ENCODE peak calls at places on chromosomes 4 and X, in seven cellular contexts. One of them, this sample, is unnamed.

GRCh38 chr4:169238445-169238844 is 32.3 kb downstream of the SH3RF1 start:
- DNase-seq in H1: no peak
- DNase-seq in SK-N-SH: no peak
- DNase-seq in GM12878: no peak
- DNase-seq in GM12892: no peak
- DNase-seq in K562: no peak
- DNase-seq in HepG2: no peak
- DNase-seq in this sample: no peak

GRCh38 chrX:14630724-14631123 is 101.4 kb downstream of the GLRA2 start:
- DNase-seq in H1: no peak
- DNase-seq in SK-N-SH: no peak
- DNase-seq in GM12878: no peak
- DNase-seq in GM12892: no peak
- DNase-seq in K562: no peak
- DNase-seq in HepG2: no peak
- DNase-seq in this sample: no peak

GRCh38 chr4:113901994-113902787 is 77.3 kb downstream of the ARSJ start:
- DNase-seq in H1: no peak
- DNase-seq in SK-N-SH: no peak
- DNase-seq in GM12878: no peak
- DNase-seq in GM12892: no peak
- DNase-seq in K562: no peak
- DNase-seq in HepG2: peak
- DNase-seq in this sample: no peak

GRCh38 chrX:14920196-14920595 is 47.0 kb downstream of the MOSPD2 start:
- DNase-seq in H1: no peak
- DNase-seq in SK-N-SH: no peak
- DNase-seq in GM12878: no peak
- DNase-seq in GM12892: no peak
- DNase-seq in K562: no peak
- DNase-seq in HepG2: no peak
- DNase-seq in this sample: no peak

GRCh38 chrX:111447298-111447697 is 35.3 kb upstream of the DCX start:
- DNase-seq in H1: no peak
- DNase-seq in SK-N-SH: peak
- DNase-seq in GM12878: no peak
- DNase-seq in GM12892: no peak
- DNase-seq in K562: peak
- DNase-seq in HepG2: peak
- DNase-seq in this sample: no peak

GRCh38 chr4:1523907-1524636 is 117.8 kb upstream of the NKX1-1 start:
- DNase-seq in H1: no peak
- DNase-seq in SK-N-SH: no peak
- DNase-seq in GM12878: no peak
- DNase-seq in GM12892: no peak
- DNase-seq in K562: no peak
- DNase-seq in HepG2: no peak
- DNase-seq in this sample: no peak

GRCh38 chr4:121800961-121801714 is at the start of gene EXOSC9:
- DNase-seq in H1: peak
- DNase-seq in SK-N-SH: peak
- DNase-seq in GM12878: peak
- DNase-seq in GM12892: peak
- DNase-seq in K562: peak
- DNase-seq in HepG2: peak
- DNase-seq in this sample: peak

GRCh38 chr4:77073106-77073858 is 2.5 kb downstream of the CCNI start:
- DNase-seq in H1: no peak
- DNase-seq in SK-N-SH: no peak
- DNase-seq in GM12878: no peak
- DNase-seq in GM12892: no peak
- DNase-seq in K562: no peak
- DNase-seq in HepG2: no peak
- DNase-seq in this sample: no peak

GRCh38 chrX:1928805-1929204 is 313.9 kb downstream of the ASMT start:
- DNase-seq in H1: peak
- DNase-seq in SK-N-SH: no peak
- DNase-seq in GM12878: no peak
- DNase-seq in GM12892: no peak
- DNase-seq in K562: no peak
- DNase-seq in HepG2: no peak
- DNase-seq in this sample: no peak

GRCh38 chrX:47283015-47283771 is 50.4 kb downstream of the USP11 start:
- DNase-seq in H1: no peak
- DNase-seq in SK-N-SH: peak
- DNase-seq in GM12878: no peak
- DNase-seq in GM12892: no peak
- DNase-seq in K562: peak
- DNase-seq in HepG2: peak
- DNase-seq in this sample: no peak

GRCh38 chrX:34585561-34585960 is 71.5 kb downstream of the TMEM47 start:
- DNase-seq in H1: no peak
- DNase-seq in SK-N-SH: no peak
- DNase-seq in GM12878: no peak
- DNase-seq in GM12892: no peak
- DNase-seq in K562: no peak
- DNase-seq in HepG2: no peak
- DNase-seq in this sample: no peak

GRCh38 chr4:3406021-3406420 is 35.7 kb upstream of the HGFAC start:
- DNase-seq in H1: no peak
- DNase-seq in SK-N-SH: no peak
- DNase-seq in GM12878: no peak
- DNase-seq in GM12892: no peak
- DNase-seq in K562: no peak
- DNase-seq in HepG2: no peak
- DNase-seq in this sample: no peak

GRCh38 chr4:8242782-8243556 is 26.6 kb upstream of the HTRA3 start:
- DNase-seq in H1: no peak
- DNase-seq in SK-N-SH: no peak
- DNase-seq in GM12878: no peak
- DNase-seq in GM12892: no peak
- DNase-seq in K562: peak
- DNase-seq in HepG2: no peak
- DNase-seq in this sample: no peak

GRCh38 chr4:134328741-134329140 is 127.2 kb upstream of the PABPC4L start:
- DNase-seq in H1: no peak
- DNase-seq in SK-N-SH: no peak
- DNase-seq in GM12878: no peak
- DNase-seq in GM12892: no peak
- DNase-seq in K562: peak
- DNase-seq in HepG2: no peak
- DNase-seq in this sample: no peak

GRCh38 chr4:123055943-123056342 is 133.5 kb upstream of the NUDT6 start:
- DNase-seq in H1: no peak
- DNase-seq in SK-N-SH: no peak
- DNase-seq in GM12878: no peak
- DNase-seq in GM12892: no peak
- DNase-seq in K562: no peak
- DNase-seq in HepG2: no peak
- DNase-seq in this sample: no peak

GRCh38 chr4:161573836-161574235 is 590.0 kb downstream of the FSTL5 start:
- DNase-seq in H1: no peak
- DNase-seq in SK-N-SH: no peak
- DNase-seq in GM12878: no peak
- DNase-seq in GM12892: no peak
- DNase-seq in K562: no peak
- DNase-seq in HepG2: no peak
- DNase-seq in this sample: no peak

GRCh38 chrX:16785247-16786138 is 773 bp upstream of the TXLNG start:
- DNase-seq in H1: no peak
- DNase-seq in SK-N-SH: peak
- DNase-seq in GM12878: no peak
- DNase-seq in GM12892: no peak
- DNase-seq in K562: no peak
- DNase-seq in HepG2: no peak
- DNase-seq in this sample: no peak

GRCh38 chr4:137609693-137610450 is 77.6 kb upstream of the PCDH18 start:
- DNase-seq in H1: no peak
- DNase-seq in SK-N-SH: no peak
- DNase-seq in GM12878: no peak
- DNase-seq in GM12892: no peak
- DNase-seq in K562: no peak
- DNase-seq in HepG2: no peak
- DNase-seq in this sample: no peak

GRCh38 chrX:18696653-18697052 is 10.8 kb upstream of the PPEF1 start:
- DNase-seq in H1: no peak
- DNase-seq in SK-N-SH: no peak
- DNase-seq in GM12878: no peak
- DNase-seq in GM12892: no peak
- DNase-seq in K562: no peak
- DNase-seq in HepG2: no peak
- DNase-seq in this sample: no peak

GRCh38 chrX:18698762-18699650 is 8.4 kb upstream of the PPEF1 start:
- DNase-seq in H1: no peak
- DNase-seq in SK-N-SH: no peak
- DNase-seq in GM12878: no peak
- DNase-seq in GM12892: no peak
- DNase-seq in K562: no peak
- DNase-seq in HepG2: no peak
- DNase-seq in this sample: no peak

GRCh38 chrX:18707442-18708049 is at the start of gene PPEF1:
- DNase-seq in H1: no peak
- DNase-seq in SK-N-SH: peak
- DNase-seq in GM12878: no peak
- DNase-seq in GM12892: no peak
- DNase-seq in K562: no peak
- DNase-seq in HepG2: no peak
- DNase-seq in this sample: no peak

GRCh38 chrX:18701621-18702361 is 5.7 kb upstream of the PPEF1 start:
- DNase-seq in H1: no peak
- DNase-seq in SK-N-SH: no peak
- DNase-seq in GM12878: no peak
- DNase-seq in GM12892: no peak
- DNase-seq in K562: no peak
- DNase-seq in HepG2: peak
- DNase-seq in this sample: no peak

DNA sequence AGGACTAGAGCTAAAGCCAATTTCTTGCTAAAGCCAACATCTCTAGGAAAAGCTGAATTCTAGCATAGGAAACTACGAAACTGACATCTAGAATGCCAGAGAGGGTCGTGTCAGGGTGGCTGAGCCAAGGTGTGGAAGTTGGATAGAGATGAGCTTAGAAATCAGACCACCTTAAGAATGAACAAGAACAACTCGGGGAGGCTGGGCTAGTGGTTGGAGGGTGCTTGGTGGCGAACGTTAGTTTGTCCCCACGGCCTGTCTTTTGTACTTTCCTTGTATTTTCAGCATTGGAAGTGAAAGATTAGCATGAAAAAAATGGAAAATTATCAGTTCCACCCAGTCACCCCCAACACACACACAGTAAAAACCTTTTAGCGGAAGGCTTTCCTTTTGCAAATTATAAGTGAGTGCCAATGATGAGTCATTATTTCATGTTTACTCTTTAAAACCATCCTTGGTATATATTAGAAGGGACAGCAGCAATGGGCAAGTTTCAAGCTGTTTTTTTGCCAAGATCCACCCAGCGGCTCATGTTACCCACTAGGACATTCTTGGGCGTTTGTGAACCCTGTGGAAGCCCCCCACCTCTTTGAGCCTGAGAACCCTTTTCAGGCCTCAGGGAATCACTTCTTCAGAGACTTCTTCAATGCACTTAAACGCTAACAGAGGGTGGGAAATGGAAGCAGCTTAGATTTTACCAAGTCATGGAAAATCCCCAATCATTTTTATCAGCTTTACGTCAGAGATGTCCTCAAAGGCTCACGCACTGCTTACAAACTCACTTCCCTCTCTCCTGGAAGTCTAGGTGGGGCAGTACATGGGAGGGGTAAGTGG is 4.9 kb upstream of the PPEF1 start:
- DNase-seq in H1: no peak
- DNase-seq in SK-N-SH: no peak
- DNase-seq in GM12878: no peak
- DNase-seq in GM12892: no peak
- DNase-seq in K562: no peak
- DNase-seq in HepG2: no peak
- DNase-seq in this sample: no peak
- TF ChIP-seq TAF1 in H1: no peak
- TF ChIP-seq TAF1 in SK-N-SH: no peak
- TF ChIP-seq TAF1 in GM12878: no peak
- TF ChIP-seq TAF1 in GM12892: no peak
- TF ChIP-seq TAF1 in K562: no peak
- TF ChIP-seq TAF1 in HepG2: no peak
- TF ChIP-seq TAF1 in this sample: no peak

DNA sequence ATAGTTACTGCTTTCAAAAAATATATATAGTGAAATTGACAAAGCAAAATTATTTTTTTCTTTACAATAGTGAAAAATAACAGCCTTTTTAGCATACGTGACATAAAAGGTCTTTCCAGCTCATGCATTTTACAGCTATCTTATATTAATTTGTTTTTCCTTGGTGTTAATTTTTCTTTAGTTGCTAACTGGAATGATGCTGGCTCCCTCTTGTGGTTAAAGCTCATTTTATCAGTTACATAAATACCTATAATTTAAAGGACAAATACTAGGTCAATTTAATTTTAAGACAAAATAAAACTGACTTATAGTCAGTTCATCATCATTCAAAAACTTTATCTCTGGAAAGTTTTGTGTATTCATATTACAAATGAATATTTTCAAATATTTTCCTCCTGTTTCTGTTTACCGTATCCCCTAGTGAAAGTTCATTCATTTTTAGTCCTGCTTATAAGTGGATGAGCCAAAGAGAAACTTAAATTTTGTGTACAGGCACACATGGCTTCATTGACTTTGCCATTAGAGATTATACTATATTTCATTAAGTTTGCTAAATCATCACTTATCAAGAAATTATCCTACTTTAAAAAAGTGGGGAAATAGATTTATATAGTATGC is 9.9 kb upstream of the ANAPC4 start:
- DNase-seq in H1: no peak
- DNase-seq in SK-N-SH: peak
- DNase-seq in GM12878: no peak
- DNase-seq in GM12892: no peak
- DNase-seq in K562: peak
- DNase-seq in HepG2: no peak
- DNase-seq in this sample: no peak
- TF ChIP-seq TAF1 in H1: no peak
- TF ChIP-seq TAF1 in SK-N-SH: no peak
- TF ChIP-seq TAF1 in GM12878: no peak
- TF ChIP-seq TAF1 in GM12892: no peak
- TF ChIP-seq TAF1 in K562: no peak
- TF ChIP-seq TAF1 in HepG2: no peak
- TF ChIP-seq TAF1 in this sample: no peak

GRCh38 chr4:140069068-140069467 is 84.9 kb downstream of the MAML3 start:
- DNase-seq in H1: no peak
- DNase-seq in SK-N-SH: no peak
- DNase-seq in GM12878: no peak
- DNase-seq in GM12892: no peak
- DNase-seq in K562: no peak
- DNase-seq in HepG2: no peak
- DNase-seq in this sample: no peak
- TF ChIP-seq TAF1 in H1: no peak
- TF ChIP-seq TAF1 in SK-N-SH: no peak
- TF ChIP-seq TAF1 in GM12878: no peak
- TF ChIP-seq TAF1 in GM12892: no peak
- TF ChIP-seq TAF1 in K562: no peak
- TF ChIP-seq TAF1 in HepG2: no peak
- TF ChIP-seq TAF1 in this sample: no peak

DNA sequence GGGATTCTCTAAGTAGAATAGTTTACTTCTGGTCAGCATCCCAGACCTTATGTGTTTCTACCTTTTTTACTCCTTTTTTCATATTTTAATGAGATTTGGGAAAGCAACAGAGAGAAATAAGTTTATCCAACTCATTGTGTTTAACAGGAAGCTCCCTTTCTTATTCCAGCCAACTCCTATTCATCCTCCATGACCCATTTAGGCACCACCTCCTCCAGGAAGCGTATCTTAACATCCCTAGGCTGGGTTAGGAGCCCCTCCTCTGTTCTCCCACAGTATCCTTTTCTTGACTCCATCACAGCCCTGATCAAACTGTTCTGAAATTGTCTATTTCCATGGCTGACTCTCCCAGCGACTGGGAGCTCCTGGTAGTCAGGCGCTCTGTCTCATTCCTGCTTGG is 18.8 kb upstream of the IQSEC2 start:
- DNase-seq in H1: no peak
- DNase-seq in SK-N-SH: no peak
- DNase-seq in GM12878: no peak
- DNase-seq in GM12892: no peak
- DNase-seq in K562: no peak
- DNase-seq in HepG2: no peak
- DNase-seq in this sample: no peak
- TF ChIP-seq TAF1 in H1: no peak
- TF ChIP-seq TAF1 in SK-N-SH: no peak
- TF ChIP-seq TAF1 in GM12878: no peak
- TF ChIP-seq TAF1 in GM12892: no peak
- TF ChIP-seq TAF1 in K562: no peak
- TF ChIP-seq TAF1 in HepG2: no peak
- TF ChIP-seq TAF1 in this sample: no peak

This sample was measured in GM12891.